ENCODE peak calls at places on chromosomes 4 and X, in five cellular contexts. One of them, this sample, is unnamed.

GRCh38 chrX:24148535-24149345 is 789 bp upstream of the ZFX start:
- DNase-seq in T-helper 17 cell: no peak
- DNase-seq in brain microvascular endothelial cell: no peak
- DNase-seq in LoVo: no peak
- DNase-seq in GM19239: no peak
- DNase-seq in this sample: no peak

GRCh38 chr4:102141855-102142254 is 203.4 kb downstream of the SLC39A8 start:
- DNase-seq in T-helper 17 cell: no peak
- DNase-seq in brain microvascular endothelial cell: no peak
- DNase-seq in LoVo: no peak
- DNase-seq in GM19239: no peak
- DNase-seq in this sample: no peak

GRCh38 chr4:139934336-139934735 is 219.6 kb downstream of the MAML3 start:
- DNase-seq in T-helper 17 cell: no peak
- DNase-seq in brain microvascular endothelial cell: no peak
- DNase-seq in LoVo: no peak
- DNase-seq in GM19239: no peak
- DNase-seq in this sample: no peak

GRCh38 chr4:109739547-109739946 is 9.7 kb upstream of the PLA2G12A start:
- DNase-seq in T-helper 17 cell: no peak
- DNase-seq in brain microvascular endothelial cell: peak; percentile 57
- DNase-seq in LoVo: no peak
- DNase-seq in GM19239: no peak
- DNase-seq in this sample: no peak

GRCh38 chrX:16112428-16112827 is 10.9 kb upstream of the GRPR start:
- DNase-seq in T-helper 17 cell: no peak
- DNase-seq in brain microvascular endothelial cell: no peak
- DNase-seq in LoVo: no peak
- DNase-seq in GM19239: no peak
- DNase-seq in this sample: no peak

GRCh38 chrX:47751670-47752069 is 85.0 kb upstream of the ZNF81 start:
- DNase-seq in T-helper 17 cell: no peak
- DNase-seq in brain microvascular endothelial cell: no peak
- DNase-seq in LoVo: peak; percentile 1
- DNase-seq in GM19239: no peak
- DNase-seq in this sample: no peak

GRCh38 chr4:184019667-184020665 is 114.9 kb downstream of the STOX2 start:
- DNase-seq in T-helper 17 cell: no peak
- DNase-seq in brain microvascular endothelial cell: no peak
- DNase-seq in LoVo: no peak
- DNase-seq in GM19239: no peak
- DNase-seq in this sample: no peak

GRCh38 chr4:3630136-3630933 is 98.1 kb upstream of the LRPAP1 start:
- DNase-seq in T-helper 17 cell: no peak
- DNase-seq in brain microvascular endothelial cell: no peak
- DNase-seq in LoVo: no peak
- DNase-seq in GM19239: no peak
- DNase-seq in this sample: no peak

GRCh38 chrX:54494970-54495813 is 842 bp downstream of the FGD1 start:
- DNase-seq in T-helper 17 cell: no peak
- DNase-seq in brain microvascular endothelial cell: no peak
- DNase-seq in LoVo: no peak
- DNase-seq in GM19239: no peak
- DNase-seq in this sample: no peak

GRCh38 chr4:25253072-25253447 is 19.2 kb downstream of the PI4K2B start:
- DNase-seq in T-helper 17 cell: no peak
- DNase-seq in brain microvascular endothelial cell: no peak
- DNase-seq in LoVo: no peak
- DNase-seq in GM19239: no peak
- DNase-seq in this sample: no peak

GRCh38 chr4:122163767-122164166 is 11.6 kb downstream of the BLTP1 start:
- DNase-seq in T-helper 17 cell: no peak
- DNase-seq in brain microvascular endothelial cell: no peak
- DNase-seq in LoVo: no peak
- DNase-seq in GM19239: no peak
- DNase-seq in this sample: no peak

GRCh38 chr4:74431113-74431826 is 13.7 kb upstream of the AREG start:
- DNase-seq in T-helper 17 cell: no peak
- DNase-seq in brain microvascular endothelial cell: peak; percentile 73
- DNase-seq in LoVo: no peak
- DNase-seq in GM19239: peak; percentile 4
- DNase-seq in this sample: peak; percentile 54

GRCh38 chrX:1452497-1453389 is at the start of gene ASMTL:
- DNase-seq in T-helper 17 cell: peak; percentile 100
- DNase-seq in brain microvascular endothelial cell: peak; percentile 97
- DNase-seq in LoVo: peak; percentile 100
- DNase-seq in GM19239: peak; percentile 72
- DNase-seq in this sample: peak; percentile 81

GRCh38 chrX:2578864-2579263 is 78.1 kb upstream of the DHRSX start:
- DNase-seq in T-helper 17 cell: no peak
- DNase-seq in brain microvascular endothelial cell: no peak
- DNase-seq in LoVo: no peak
- DNase-seq in GM19239: no peak
- DNase-seq in this sample: no peak

GRCh38 chr4:7705602-7706001 is 234.1 kb downstream of the AFAP1 start:
- DNase-seq in T-helper 17 cell: no peak
- DNase-seq in brain microvascular endothelial cell: no peak
- DNase-seq in LoVo: no peak
- DNase-seq in GM19239: no peak
- DNase-seq in this sample: no peak

GRCh38 chrX:109635151-109635550 is 10.2 kb upstream of the KCNE5 start:
- DNase-seq in T-helper 17 cell: no peak
- DNase-seq in brain microvascular endothelial cell: peak; percentile 6
- DNase-seq in LoVo: no peak
- DNase-seq in GM19239: no peak
- DNase-seq in this sample: no peak

GRCh38 chr4:74134500-74134852 is 23.4 kb upstream of the MTHFD2L start:
- DNase-seq in T-helper 17 cell: no peak
- DNase-seq in brain microvascular endothelial cell: no peak
- DNase-seq in LoVo: no peak
- DNase-seq in GM19239: no peak
- DNase-seq in this sample: no peak

GRCh38 chrX:38768079-38768478 is 33.2 kb upstream of the MID1IP1 start:
- DNase-seq in T-helper 17 cell: no peak
- DNase-seq in brain microvascular endothelial cell: no peak
- DNase-seq in LoVo: no peak
- DNase-seq in GM19239: no peak
- DNase-seq in this sample: no peak

GRCh38 chr4:153326513-153326912 is 18.0 kb upstream of the MND1 start:
- DNase-seq in T-helper 17 cell: no peak
- DNase-seq in brain microvascular endothelial cell: peak; percentile 29
- DNase-seq in LoVo: peak; percentile 33
- DNase-seq in GM19239: no peak
- DNase-seq in this sample: no peak

GRCh38 chrX:3771756-3772155 is 58.3 kb upstream of the PRKX start:
- DNase-seq in T-helper 17 cell: no peak
- DNase-seq in brain microvascular endothelial cell: no peak
- DNase-seq in LoVo: no peak
- DNase-seq in GM19239: no peak
- DNase-seq in this sample: no peak

GRCh38 chr4:40305329-40306193 is 29.6 kb upstream of the CHRNA9 start:
- DNase-seq in T-helper 17 cell: no peak
- DNase-seq in brain microvascular endothelial cell: no peak
- DNase-seq in LoVo: no peak
- DNase-seq in GM19239: peak; percentile 17
- DNase-seq in this sample: no peak